ENCODE peak calls at places on chromosomes 3 and 15, in ten cellular contexts. A is NCI-H460; G is HT-29; O is T-helper 9 cell; M is activated T-helper 1 cell treated with anti-CD3 and anti-CD28 coated beads, Interleukin-12 subunit alpha, Interleukin-12 subunit beta, Interleukin-2, Interleukin-4 antibody, amounts not matched to agents 30 ng/mL and 10 ng/mL and 1 ng/mL, durations not matched to agents 14 hours and 24 hours and 36 hours; C is activated CD8-positive, alpha-beta memory T cell treated with anti-CD3 and anti-CD28 coated beads for 4 hours; Y is activated gamma-delta T cell treated with Interleukin-2 at 50 U/mL for 16 hours; E is Kasumi-1; T is mesenteric fat pad; F is non-pigmented ciliary epithelial cell. Q is an unnamed sample.

GRCh38 chr15:74829500-74829899 is 3.1 kb downstream of the CPLX3 start:
- DNase-seq in A (no peak), G (no peak), O (no peak), M (no peak), C (no peak), Y (no peak), E (no peak), T (no peak), F (no peak), Q (no peak)

GRCh38 chr15:85327820-85328219 is 52.6 kb upstream of the AKAP13 start:
- DNase-seq in A (no peak), G (no peak), O (no peak), M (no peak), C (no peak), Y (no peak), E (no peak), T (no peak), F (no peak), Q (no peak)

GRCh38 chr3:190435618-190436017 is 14.1 kb downstream of the TMEM207 start:
- DNase-seq in A (no peak), G (no peak), O (no peak), M (no peak), C (no peak), Y (no peak), E (no peak), T (no peak), F (no peak), Q (peak; percentile 33)

GRCh38 chr15:41501961-41502786 is 8.5 kb downstream of the ITPKA start:
- DNase-seq in A (no peak), G (no peak), O (peak; percentile 31), M (no peak), C (no peak), Y (peak; percentile 24), E (peak; percentile 2), T (no peak), F (no peak), Q (no peak)

GRCh38 chr3:24494616-24495333 is at the start of gene THRB:
- DNase-seq in A (peak; percentile 27), G (peak; percentile 53), O (no peak), M (no peak), C (no peak), Y (no peak), E (no peak), T (peak; percentile 92), F (no peak), Q (peak; percentile 72)

GRCh38 chr3:14518432-14518802 is 21.7 kb downstream of the GRIP2 start:
- DNase-seq in A (no peak), G (no peak), O (no peak), M (no peak), C (no peak), Y (no peak), E (no peak), T (peak; percentile 81), F (no peak), Q (no peak)

GRCh38 chr3:51958603-51959521 is 3.7 kb downstream of the GPR62 start:
- DNase-seq in A (no peak), G (no peak), O (no peak), M (no peak), C (no peak), Y (no peak), E (no peak), T (no peak), F (no peak), Q (no peak)

GRCh38 chr15:41936649-41937567 is 35.4 kb downstream of the EHD4 start:
- DNase-seq in A (no peak), G (no peak), O (peak; percentile 72), M (peak; percentile 78), C (peak; percentile 65), Y (peak; percentile 75), E (no peak), T (peak; percentile 89), F (no peak), Q (no peak)

GRCh38 chr3:116863842-116864626 is 154.5 kb downstream of the TUSC7 start:
- DNase-seq in A (no peak), G (peak; percentile 38), O (no peak), M (no peak), C (no peak), Y (no peak), E (peak; percentile 62), T (no peak), F (peak; percentile 15), Q (no peak)

GRCh38 chr3:37554364-37554763 is 307.3 kb upstream of the CTDSPL start:
- DNase-seq in A (no peak), G (no peak), O (no peak), M (no peak), C (no peak), Y (no peak), E (no peak), T (no peak), F (no peak), Q (no peak)

GRCh38 chr3:41674449-41674848 is 287.5 kb downstream of the ULK4 start:
- DNase-seq in A (no peak), G (no peak), O (no peak), M (no peak), C (no peak), Y (no peak), E (no peak), T (no peak), F (no peak), Q (no peak)

GRCh38 chr15:99015677-99016568 is 8.3 kb upstream of the PGPEP1L start:
- DNase-seq in A (no peak), G (peak; percentile 29), O (no peak), M (no peak), C (no peak), Y (no peak), E (no peak), T (peak; percentile 64), F (no peak), Q (no peak)

GRCh38 chr3:127612966-127613365 is 14.8 kb downstream of the MCM2 start:
- DNase-seq in A (no peak), G (no peak), O (no peak), M (no peak), C (no peak), Y (no peak), E (no peak), T (no peak), F (no peak), Q (no peak)

GRCh38 chr15:80607288-80607980 is 87.7 kb upstream of the ABHD17C start:
- DNase-seq in A (no peak), G (no peak), O (no peak), M (no peak), C (no peak), Y (no peak), E (no peak), T (no peak), F (no peak), Q (no peak)

GRCh38 chr15:64046347-64047153 is at the start of gene DAPK2:
- DNase-seq in A (peak; percentile 50), G (peak; percentile 85), O (peak; percentile 60), M (peak; percentile 64), C (peak; percentile 32), Y (peak; percentile 63), E (peak; percentile 66), T (no peak), F (no peak), Q (peak; percentile 83)

GRCh38 chr3:159487304-159487703 is 501.3 kb upstream of the IL12A start:
- DNase-seq in A (no peak), G (no peak), O (no peak), M (no peak), C (no peak), Y (no peak), E (no peak), T (no peak), F (no peak), Q (no peak)

GRCh38 chr15:66095871-66096710 is 157.5 kb downstream of the MEGF11 start:
- DNase-seq in A (no peak), G (no peak), O (no peak), M (no peak), C (no peak), Y (no peak), E (no peak), T (peak; percentile 76), F (no peak), Q (no peak)

GRCh38 chr3:119703900-119704531 is 1.2 kb downstream of the CFAP91 start:
- DNase-seq in A (no peak), G (no peak), O (no peak), M (no peak), C (no peak), Y (no peak), E (no peak), T (no peak), F (no peak), Q (no peak)

GRCh38 chr3:127226451-127226850 is 33.5 kb downstream of the PRR23E start:
- DNase-seq in A (no peak), G (no peak), O (no peak), M (no peak), C (no peak), Y (no peak), E (peak; percentile 52), T (no peak), F (no peak), Q (peak; percentile 36)

GRCh38 chr3:10340046-10340445 is 19.1 kb upstream of the SEC13 start:
- DNase-seq in A (no peak), G (no peak), O (no peak), M (no peak), C (no peak), Y (no peak), E (no peak), T (no peak), F (no peak), Q (no peak)

GRCh38 chr3:119619094-119619493 is 21.4 kb downstream of the PLA1A start:
- DNase-seq in A (no peak), G (no peak), O (no peak), M (no peak), C (no peak), Y (no peak), E (no peak), T (no peak), F (no peak), Q (no peak)

GRCh38 chr3:45437388-45437787 is 49.0 kb downstream of the LARS2 start:
- DNase-seq in A (no peak), G (peak; percentile 4), O (no peak), M (no peak), C (no peak), Y (no peak), E (peak; percentile 84), T (no peak), F (no peak), Q (no peak)

GRCh38 chr3:100271522-100271921 is 10.7 kb downstream of the TBC1D23 start:
- DNase-seq in A (no peak), G (no peak), O (no peak), M (no peak), C (no peak), Y (no peak), E (no peak), T (no peak), F (no peak), Q (no peak)

GRCh38 chr3:183298708-183299153 is 45.7 kb downstream of the B3GNT5 start:
- DNase-seq in A (no peak), G (no peak), O (no peak), M (no peak), C (no peak), Y (no peak), E (peak; percentile 68), T (no peak), F (peak; percentile 79), Q (no peak)

GRCh38 chr15:63362873-63363272 is 18.8 kb downstream of the CA12 start:
- DNase-seq in A (no peak), G (no peak), O (no peak), M (no peak), C (no peak), Y (no peak), E (no peak), T (no peak), F (no peak), Q (no peak)

GRCh38 chr3:150327678-150328667 is 80.1 kb upstream of the TSC22D2 start:
- DNase-seq in A (no peak), G (no peak), O (no peak), M (no peak), C (no peak), Y (no peak), E (no peak), T (no peak), F (no peak), Q (no peak)

GRCh38 chr15:64513823-64514222 is 53.4 kb downstream of the ZNF609 start:
- DNase-seq in A (no peak), G (no peak), O (no peak), M (no peak), C (no peak), Y (no peak), E (no peak), T (no peak), F (no peak), Q (no peak)

GRCh38 chr3:52532838-52533622 is 627 bp downstream of the NT5DC2 start:
- DNase-seq in A (no peak), G (peak; percentile 23), O (peak; percentile 17), M (peak; percentile 26), C (no peak), Y (no peak), E (no peak), T (peak; percentile 90), F (no peak), Q (peak; percentile 6)